ENCODE peak calls at places on chromosome 1, in nine cellular contexts. L is lower leg skin, F is mucosa of descending colon, G is 8988T, Q is T1000, M is BJ, X is mesenteric fat pad, N is NT2/D1, I is NCI-H187. V is an unnamed sample.

GRCh38 chr1:232726048-232726779 is 79.0 kb upstream of the MAP10 start:
- DNase-seq in G (no peak), N (peak), L (no peak), Q (no peak), X (no peak), F (no peak), I (no peak), M (peak), V (no peak)

GRCh38 chr1:185720633-185721272 is 13.4 kb upstream of the HMCN1 start:
- DNase-seq in Q (no peak), L (no peak), N (peak), I (no peak), X (no peak), G (no peak), M (no peak), F (no peak), V (no peak)

GRCh38 chr1:53519412-53519811 is 60.2 kb downstream of the DMRTB1 start:
- DNase-seq in G (no peak), F (no peak), I (no peak), M (no peak), Q (no peak), X (no peak), L (no peak), N (no peak), V (no peak)

GRCh38 chr1:5338466-5338865 is 653.8 kb downstream of the NPHP4 start:
- DNase-seq in N (no peak), M (no peak), Q (no peak), I (no peak), F (no peak), L (no peak), X (no peak), G (no peak), V (no peak)

GRCh38 chr1:115041654-115042053 is 12.0 kb downstream of the TSHB start:
- DNase-seq in G (no peak), L (no peak), N (peak), M (no peak), I (no peak), F (no peak), Q (no peak), X (no peak), V (no peak)

GRCh38 chr1:28199328-28200233 is 23.1 kb upstream of the PTAFR start:
- DNase-seq in G (no peak), Q (no peak), M (no peak), L (no peak), N (no peak), F (no peak), X (peak), I (no peak), V (no peak)

GRCh38 chr1:25609921-25610320 is 6.7 kb upstream of the MAN1C1 start:
- DNase-seq in L (no peak), I (no peak), M (no peak), G (no peak), Q (no peak), X (no peak), F (no peak), N (no peak), V (no peak)

GRCh38 chr1:101291562-101292035 is 54.8 kb downstream of the S1PR1 start:
- DNase-seq in M (peak), G (no peak), N (no peak), I (no peak), F (no peak), L (peak), Q (peak), X (no peak), V (no peak)

GRCh38 chr1:3261007-3261968 is 192.3 kb downstream of the PRDM16 start:
- DNase-seq in G (no peak), F (no peak), N (no peak), I (no peak), Q (no peak), L (no peak), X (no peak), M (no peak), V (no peak)

GRCh38 chr1:207885129-207886032 is 25.5 kb downstream of the CD34 start:
- DNase-seq in F (peak), I (peak), X (peak), N (peak), G (peak), L (peak), M (peak), Q (peak), V (peak)

GRCh38 chr1:1120866-1121563 is 5.1 kb upstream of the C1orf159 start:
- DNase-seq in X (no peak), I (no peak), F (peak), N (no peak), L (no peak), Q (no peak), M (no peak), G (no peak), V (no peak)

GRCh38 chr1:43441166-43441893 is 12.4 kb downstream of the HYI start:
- DNase-seq in N (no peak), L (no peak), I (no peak), F (no peak), G (no peak), Q (no peak), X (peak), M (no peak), V (peak)

GRCh38 chr1:204323887-204324286 is 35.8 kb downstream of the PLEKHA6 start:
- DNase-seq in L (no peak), X (no peak), G (no peak), I (no peak), M (peak), Q (peak), F (no peak), N (no peak), V (peak)

GRCh38 chr1:66351474-66351873 is 182.5 kb upstream of the SGIP1 start:
- DNase-seq in N (no peak), X (no peak), G (no peak), F (no peak), L (no peak), I (no peak), M (no peak), Q (no peak), V (no peak)

GRCh38 chr1:196128835-196129234 is 479.4 kb downstream of the KCNT2 start:
- DNase-seq in M (no peak), X (no peak), L (no peak), G (no peak), I (no peak), F (no peak), Q (no peak), N (no peak), V (no peak)

GRCh38 chr1:71345491-71345890 is 264.7 kb upstream of the ZRANB2 start:
- DNase-seq in F (no peak), I (no peak), N (no peak), L (no peak), Q (no peak), X (no peak), M (no peak), G (no peak), V (no peak)

GRCh38 chr1:109906160-109906838 is 4.3 kb upstream of the CSF1 start:
- DNase-seq in F (no peak), G (no peak), Q (no peak), I (no peak), X (no peak), N (no peak), L (no peak), M (no peak), V (peak)

GRCh38 chr1:2875677-2876531 is 74.4 kb upstream of the TTC34 start:
- DNase-seq in M (no peak), F (no peak), I (no peak), X (no peak), Q (no peak), L (no peak), N (no peak), G (no peak), V (no peak)

GRCh38 chr1:177800386-177801058 is 169.3 kb downstream of the SEC16B start:
- DNase-seq in M (peak), N (no peak), G (no peak), L (no peak), X (no peak), Q (no peak), I (peak), F (no peak), V (no peak)

GRCh38 chr1:110462964-110463363 is 12.0 kb downstream of the PROK1 start:
- DNase-seq in G (no peak), M (no peak), L (no peak), Q (no peak), I (no peak), X (no peak), F (no peak), N (no peak), V (no peak)

GRCh38 chr1:27423701-27424100 is 31.3 kb downstream of the GPR3 start:
- DNase-seq in L (no peak), G (no peak), X (no peak), N (no peak), F (no peak), I (no peak), Q (no peak), M (no peak), V (no peak)

GRCh38 chr1:22131875-22132486 is 10.9 kb downstream of the WNT4 start:
- DNase-seq in M (no peak), F (no peak), I (peak), L (no peak), X (no peak), N (no peak), Q (no peak), G (peak), V (peak)

GRCh38 chr1:77313491-77313890 is 31.7 kb downstream of the AK5 start:
- DNase-seq in I (no peak), N (peak), X (no peak), F (no peak), L (no peak), Q (no peak), M (no peak), G (no peak), V (no peak)

GRCh38 chr1:160682983-160683886 is 28.4 kb downstream of the CD48 start:
- DNase-seq in F (no peak), M (no peak), N (no peak), X (no peak), L (no peak), Q (no peak), G (no peak), I (no peak), V (no peak)

V was measured in Peyer's patch.